ENCODE peak calls at places on chromosomes 7 and 10, in four cellular contexts. P is adrenal gland, X is prostate gland, E is transverse colon. L is an unnamed sample.
A peak's percentile ranks its signal among the peaks of the same experiment; 100 is the strongest.

GRCh38 chr10:4763960-4764428 is 62.0 kb upstream of the AKR1E2 start:
- DNase-seq in P (no peak), E (no peak), X (no peak), L (no peak)

GRCh38 chr10:48981310-48981907 is 41.8 kb upstream of the LRRC18 start:
- DNase-seq in X (peak; percentile 23), P (peak; percentile 61), E (peak; percentile 51), L (peak; percentile 73)

GRCh38 chr10:127033116-127033515 is 127.9 kb downstream of the DOCK1 start:
- DNase-seq in P (no peak), X (no peak), E (no peak), L (no peak)

GRCh38 chr10:132685121-132685891 is 100.6 kb downstream of the NKX6-2 start:
- DNase-seq in E (peak; percentile 35), X (peak; percentile 87), P (peak; percentile 17), L (no peak)

GRCh38 chr7:39816462-39817065 is 133.5 kb upstream of the CDK13 start:
- DNase-seq in E (no peak), P (no peak), X (no peak), L (no peak)

GRCh38 chr10:114043532-114044250 is at the start of gene ADRB1:
- DNase-seq in X (peak; percentile 98), E (peak; percentile 77), P (peak; percentile 56), L (no peak)

GRCh38 chr10:31751401-31752080 is 177.1 kb downstream of the ARHGAP12 start:
- DNase-seq in P (peak; percentile 60), X (no peak), E (no peak), L (no peak)

GRCh38 chr7:131106681-131107342 is 220.9 kb upstream of the MKLN1 start:
- DNase-seq in X (peak; percentile 63), P (peak; percentile 63), E (peak; percentile 66), L (peak; percentile 77)

GRCh38 chr10:121781101-121781500 is 146.7 kb downstream of the ATE1 start:
- DNase-seq in E (no peak), P (no peak), X (no peak), L (no peak)

GRCh38 chr7:45089314-45089891 is 634 bp upstream of the NACAD start:
- DNase-seq in X (peak; percentile 48), P (peak; percentile 60), E (peak; percentile 55), L (peak; percentile 74)

GRCh38 chr10:112526130-112526529 is 79.1 kb downstream of the VTI1A start:
- DNase-seq in X (no peak), E (no peak), P (no peak), L (no peak)
- TF ChIP-seq POLR2A in X (no peak), E (no peak), P (no peak), L (no peak)

GRCh38 chr7:64902806-64903721 is at the start of gene ZNF273:
- DNase-seq in E (peak; percentile 95), X (peak; percentile 95), P (peak; percentile 96), L (peak; percentile 92)
- TF ChIP-seq POLR2A in E (peak; percentile 63), X (peak; percentile 42), P (peak; percentile 67), L (no peak)

DNA sequence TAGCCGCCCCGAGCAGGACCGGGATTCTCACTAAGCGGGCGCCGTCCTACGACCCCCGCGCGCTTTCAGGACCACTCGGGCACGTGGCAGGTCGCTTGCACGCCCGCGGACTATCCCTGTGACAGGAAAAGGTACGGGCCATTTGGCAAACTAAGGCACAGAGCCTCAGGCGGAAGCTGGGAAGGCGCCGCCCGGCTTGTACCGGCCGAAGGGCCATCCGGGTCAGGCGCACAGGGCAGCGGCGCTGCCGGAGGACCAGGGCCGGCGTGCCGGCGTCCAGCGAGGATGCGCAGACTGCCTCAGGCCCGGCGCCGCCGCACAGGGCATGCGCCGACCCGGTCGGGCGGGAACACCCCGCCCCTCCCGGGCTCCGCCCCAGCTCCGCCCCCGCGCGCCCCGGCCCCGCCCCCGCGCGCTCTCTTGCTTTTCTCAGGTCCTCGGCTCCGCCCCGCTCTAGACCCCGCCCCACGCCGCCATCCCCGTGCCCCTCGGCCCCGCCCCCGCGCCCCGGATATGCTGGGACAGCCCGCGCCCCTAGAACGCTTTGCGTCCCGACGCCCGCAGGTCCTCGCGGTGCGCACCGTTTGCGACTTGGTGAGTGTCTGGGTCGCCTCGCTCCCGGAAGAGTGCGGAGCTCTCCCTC is at the start of gene MGMT:
- DNase-seq in E (peak; percentile 97), X (peak; percentile 93), P (peak; percentile 94), L (peak; percentile 97)
- TF ChIP-seq POLR2A in E (peak; percentile 59), X (peak; percentile 34), P (peak; percentile 77), L (peak; percentile 51)

GRCh38 chr7:1540391-1541271 is 10.1 kb downstream of the MAFK start:
- DNase-seq in P (no peak), X (no peak), E (no peak), L (no peak)
- TF ChIP-seq POLR2A in P (no peak), X (no peak), E (no peak), L (no peak)

DNA sequence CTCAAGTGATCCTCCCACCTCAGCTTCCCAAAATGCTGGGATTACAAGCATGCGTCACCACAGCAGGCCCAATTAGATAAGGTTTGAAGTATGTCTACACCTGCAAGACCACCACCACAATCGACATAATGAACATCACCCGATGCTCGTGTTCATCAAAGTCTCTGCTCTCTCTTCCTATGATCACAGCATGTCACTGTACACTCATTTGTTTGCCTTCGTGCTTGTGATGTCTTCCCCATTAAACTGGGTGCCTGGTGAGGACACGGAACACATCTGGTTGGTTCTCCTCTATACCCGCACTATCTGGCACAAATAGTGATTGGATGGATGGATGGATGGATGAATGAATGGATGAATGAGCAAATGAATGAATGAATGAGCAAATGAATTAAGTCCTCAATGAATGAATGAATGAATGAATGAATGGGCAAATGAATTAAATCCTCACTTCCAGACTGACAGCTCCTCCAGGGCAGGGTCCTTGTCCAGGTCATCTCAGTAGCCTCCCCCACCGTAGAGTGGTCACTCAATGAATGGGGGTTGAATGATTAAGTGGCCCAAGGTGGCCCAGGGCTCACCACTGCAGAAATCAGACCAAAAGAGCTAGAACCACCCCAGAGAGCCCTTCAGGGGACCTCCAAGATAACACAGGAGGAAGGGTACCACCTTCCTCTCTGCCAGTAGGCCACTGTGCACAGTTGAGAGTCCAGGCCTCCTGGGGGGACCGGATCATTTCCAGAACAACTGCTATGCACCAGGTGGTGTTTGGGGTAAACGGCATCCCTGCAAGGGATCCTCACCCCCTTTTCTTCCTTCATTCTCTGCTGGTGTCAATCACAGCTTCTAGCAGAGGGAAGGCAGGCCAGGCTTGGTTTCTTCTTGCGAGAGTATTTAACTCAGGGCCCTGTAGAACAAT is 101.9 kb upstream of the TNRC18 start:
- DNase-seq in E (peak; percentile 66), X (no peak), P (peak; percentile 40), L (no peak)
- TF ChIP-seq POLR2A in E (peak; percentile 58), X (no peak), P (peak; percentile 10), L (no peak)

L was measured in ovary.